ENCODE peak calls at places on chromosome 17, in seven cellular contexts. V, B, C, X, Q, W and N are unnamed samples.
A peak's percentile ranks its signal among the peaks of the same experiment; 100 is the strongest.

GRCh38 chr17:80416940-80417293 is 1.9 kb downstream of the ENDOV start:
- DNase-seq in B (no peak), W (no peak), V (no peak), C (no peak), X (no peak), Q (no peak), N (no peak)

GRCh38 chr17:57862990-57863667 is 13.3 kb upstream of the MRPS23 start:
- DNase-seq in X (peak; percentile 46), Q (no peak), C (no peak), W (no peak), V (no peak), B (no peak), N (peak; percentile 53)

GRCh38 chr17:8956521-8956920 is 9.0 kb downstream of the PIK3R5 start:
- DNase-seq in V (no peak), X (no peak), W (no peak), C (no peak), Q (no peak), B (no peak), N (no peak)

GRCh38 chr17:74859439-74860228 is at the start of gene GRIN2C:
- DNase-seq in V (peak; percentile 47), C (no peak), B (no peak), Q (no peak), W (no peak), X (no peak), N (no peak)

GRCh38 chr17:27496005-27496404 is 39.8 kb downstream of the KSR1 start:
- DNase-seq in C (no peak), Q (no peak), W (no peak), V (no peak), X (no peak), B (no peak), N (no peak)

GRCh38 chr17:32483451-32484019 is 3.3 kb upstream of the CDK5R1 start:
- DNase-seq in V (peak; percentile 38), Q (peak; percentile 89), B (peak; percentile 42), C (peak; percentile 86), X (peak; percentile 92), W (peak; percentile 54), N (peak; percentile 68)

GRCh38 chr17:43125967-43126910 is 1.1 kb upstream of the BRCA1 start:
- DNase-seq in Q (no peak), V (peak; percentile 14), B (no peak), C (no peak), W (peak; percentile 46), X (peak; percentile 44), N (no peak)

GRCh38 chr17:82237746-82238561 is 9.1 kb downstream of the SLC16A3 start:
- DNase-seq in V (no peak), C (no peak), B (no peak), W (peak; percentile 48), Q (peak; percentile 61), X (no peak), N (peak; percentile 39)

GRCh38 chr17:77882481-77883212 is 75.9 kb upstream of the TNRC6C start:
- DNase-seq in W (no peak), Q (peak; percentile 67), C (peak; percentile 77), X (no peak), B (peak; percentile 44), V (peak; percentile 90), N (peak; percentile 41)

GRCh38 chr17:64183815-64184397 is 54.0 kb upstream of the ERN1 start:
- DNase-seq in C (no peak), B (no peak), W (no peak), V (no peak), Q (no peak), X (no peak), N (no peak)

GRCh38 chr17:44947461-44948314 is at the start of gene KIF18B:
- DNase-seq in Q (peak; percentile 91), V (peak; percentile 86), B (peak; percentile 87), X (peak; percentile 98), W (peak; percentile 83), C (peak; percentile 90), N (peak; percentile 81)

GRCh38 chr17:67689534-67690177 is 28.1 kb upstream of the NOL11 start:
- DNase-seq in Q (no peak), X (no peak), C (peak; percentile 25), V (peak; percentile 60), B (peak; percentile 44), W (no peak), N (peak; percentile 54)

GRCh38 chr17:78990349-78991016 is 10.8 kb upstream of the LGALS3BP start:
- DNase-seq in C (no peak), B (no peak), V (no peak), Q (peak; percentile 59), W (peak; percentile 25), X (no peak), N (no peak)

GRCh38 chr17:78783711-78784396 is 1.8 kb upstream of the CYTH1 start:
- DNase-seq in X (no peak), C (no peak), Q (no peak), W (no peak), V (no peak), B (no peak), N (no peak)

GRCh38 chr17:39194089-39194984 is 3.1 kb downstream of the CACNB1 start:
- DNase-seq in Q (peak; percentile 96), C (peak; percentile 74), B (no peak), V (no peak), X (peak; percentile 93), W (no peak), N (peak; percentile 65)

GRCh38 chr17:80116276-80116922 is 15.0 kb downstream of the GAA start:
- DNase-seq in W (no peak), X (peak; percentile 23), Q (no peak), C (no peak), V (no peak), B (no peak), N (no peak)

GRCh38 chr17:39981207-39982068 is 831 bp downstream of the PSMD3 start:
- DNase-seq in W (no peak), B (no peak), V (no peak), C (no peak), Q (no peak), X (no peak), N (no peak)

GRCh38 chr17:51012538-51012937 is 108.1 kb downstream of the SPAG9 start:
- DNase-seq in Q (no peak), X (no peak), W (no peak), C (no peak), B (no peak), V (no peak), N (no peak)

GRCh38 chr17:16976686-16977550 is 5.0 kb upstream of the TNFRSF13B start:
- DNase-seq in C (no peak), W (no peak), V (no peak), Q (no peak), B (no peak), X (peak; percentile 23), N (no peak)
- H3K27ac ChIP-seq in C (no peak overlapping the region), W (no peak overlapping the region), V (no peak overlapping the region), Q (no peak overlapping the region), B (no peak overlapping the region), X (no peak overlapping the region), N (no peak overlapping the region)

GRCh38 chr17:49819651-49820050 is 28.2 kb downstream of the TAC4 start:
- DNase-seq in W (no peak), C (no peak), X (no peak), B (no peak), V (no peak), Q (no peak), N (no peak)

GRCh38 chr17:49817993-49818392 is 29.5 kb downstream of the KAT7 start:
- DNase-seq in Q (no peak), W (no peak), V (peak; percentile 55), X (no peak), B (no peak), C (no peak), N (no peak)

GRCh38 chr17:49815761-49816281 is 27.3 kb downstream of the KAT7 start:
- DNase-seq in C (no peak), X (peak; percentile 91), B (no peak), Q (no peak), V (no peak), W (no peak), N (no peak)

GRCh38 chr17:49819118-49819517 is 28.8 kb downstream of the TAC4 start:
- DNase-seq in B (no peak), W (no peak), X (no peak), C (no peak), Q (no peak), V (peak; percentile 9), N (no peak)

DNA sequence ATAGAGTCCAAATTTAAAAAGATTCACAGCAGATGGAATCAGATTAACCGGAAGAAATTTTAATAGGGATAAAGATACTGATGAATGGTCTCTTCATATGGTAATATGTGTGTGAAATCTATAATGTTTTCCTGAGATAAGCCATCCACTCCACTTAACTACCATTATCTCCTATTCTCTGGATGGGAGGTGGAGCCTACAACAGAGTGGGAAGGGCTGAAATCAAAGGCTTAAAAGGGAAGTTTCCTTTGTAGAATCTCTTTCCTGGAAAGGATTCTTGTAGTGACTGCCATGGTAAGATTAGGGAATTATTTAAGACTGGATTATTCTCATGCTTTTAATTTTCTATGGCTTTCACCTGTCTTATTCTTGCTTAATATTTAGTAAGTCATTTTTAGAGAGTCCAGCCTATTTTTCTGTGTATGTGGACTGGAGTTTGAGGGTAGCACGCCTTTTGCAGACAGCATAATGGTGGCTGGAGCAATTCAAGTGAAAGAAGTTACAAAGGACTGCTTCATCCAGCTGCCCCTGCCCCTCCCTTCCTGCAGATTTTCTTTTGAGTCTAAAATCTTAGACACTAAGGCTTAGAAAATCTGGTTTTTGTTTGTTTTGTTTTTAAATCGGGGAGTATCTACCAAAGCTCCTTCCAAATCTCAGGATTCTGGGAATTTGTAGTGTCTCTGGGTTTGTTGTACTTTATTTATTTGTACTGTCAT is 26.5 kb downstream of the KAT7 start:
- DNase-seq in W (no peak), C (no peak), Q (no peak), V (no peak), X (no peak), B (no peak), N (no peak)
- H3K27ac ChIP-seq in W (peak overlapping the region; percentile 23), C (no peak overlapping the region), Q (peak overlapping the region; percentile 25), V (no peak overlapping the region), X (peak overlapping the region; percentile 93), B (peak overlapping the region; percentile 42), N (no peak overlapping the region)

DNA sequence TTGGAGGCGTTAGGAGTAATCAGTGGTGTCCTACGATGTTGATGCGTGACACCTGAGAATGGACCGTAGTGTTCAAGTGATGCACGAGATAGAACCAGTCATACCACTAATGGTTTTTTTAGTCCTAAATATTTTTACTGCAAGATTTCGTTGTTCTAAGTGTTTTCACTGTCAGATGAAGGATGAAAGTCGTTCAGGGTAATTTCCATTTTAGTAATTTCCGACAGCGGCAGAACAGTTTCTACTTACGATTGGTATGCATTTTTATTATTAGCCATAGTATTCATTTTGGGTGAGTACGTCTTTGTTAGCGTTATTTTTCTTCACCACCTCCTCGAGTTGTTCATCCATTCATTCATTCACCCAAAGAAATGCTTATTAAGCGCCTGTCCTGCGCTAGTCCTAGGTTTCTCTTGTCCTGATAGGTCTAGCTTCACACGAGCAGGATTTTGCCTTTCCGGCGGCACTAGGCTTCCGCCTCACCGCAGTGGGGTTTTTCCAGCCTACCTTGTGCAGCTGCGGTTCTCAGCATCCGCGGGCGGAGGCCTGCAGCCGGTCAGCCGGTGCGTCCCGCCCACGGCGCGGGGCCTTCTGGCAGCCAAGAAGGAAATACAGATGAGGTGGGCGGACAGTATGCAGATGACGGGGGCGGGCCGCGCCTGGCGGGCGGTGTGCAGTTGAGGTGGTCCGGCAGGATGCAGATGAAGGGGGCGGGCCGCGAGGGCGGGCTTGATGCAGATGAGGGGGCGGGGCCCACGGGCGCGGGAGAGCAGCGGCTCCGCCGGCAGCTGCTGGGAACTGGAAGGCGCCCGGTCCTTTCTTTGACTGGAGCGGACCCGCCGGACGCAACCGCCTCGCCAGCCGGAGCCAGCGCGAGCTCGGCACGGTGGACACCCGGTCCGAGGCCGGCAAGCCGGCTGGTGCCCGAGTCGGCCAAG is 146.4 kb downstream of the SPECC1 start:
- DNase-seq in C (peak; percentile 96), W (peak; percentile 97), B (peak; percentile 100), Q (peak; percentile 95), X (peak; percentile 100), V (peak; percentile 95), N (peak; percentile 97)
- H3K27ac ChIP-seq in C (no peak overlapping the region), W (peak overlapping the region; percentile 76), B (peak overlapping the region; percentile 86), Q (no peak overlapping the region), X (peak overlapping the region; percentile 60), V (peak overlapping the region; percentile 21), N (peak overlapping the region; percentile 56)

GRCh38 chr17:4335185-4335584 is 31.3 kb downstream of the UBE2G1 start:
- DNase-seq in Q (no peak), V (no peak), X (no peak), B (no peak), W (no peak), C (no peak), N (no peak)
- H3K27ac ChIP-seq in Q (peak overlapping the region; percentile 87), V (no peak overlapping the region), X (no peak overlapping the region), B (no peak overlapping the region), W (no peak overlapping the region), C (no peak overlapping the region), N (no peak overlapping the region)